ENCODE peak calls at places on chromosomes 11 and 22, in nine cellular contexts. I, A, T, X, Y, R, Q, O and C are unnamed samples.

GRCh38 chr11:39664023-39664422 is 1795.4 kb downstream of the LRRC4C start:
- DNase-seq in Y (no peak), A (no peak), T (no peak), I (no peak), O (no peak), R (no peak), X (no peak), Q (no peak), C (peak)

GRCh38 chr11:82494988-82495432 is 238.7 kb downstream of the FAM181B start:
- DNase-seq in A (no peak), Y (peak), O (no peak), I (no peak), R (no peak), X (peak), T (peak), Q (no peak), C (peak)

GRCh38 chr11:10329935-10330334 is 25.1 kb downstream of the ADM start:
- DNase-seq in X (no peak), Y (peak), A (no peak), R (no peak), O (no peak), I (no peak), Q (peak), T (no peak), C (no peak)

GRCh38 chr11:70552441-70553150 is 154.3 kb downstream of the CTTN start:
- DNase-seq in I (no peak), O (no peak), A (no peak), Q (no peak), T (no peak), Y (no peak), R (no peak), X (no peak), C (no peak)

GRCh38 chr11:9957072-9957471 is 293.2 kb downstream of the SWAP70 start:
- DNase-seq in A (no peak), X (no peak), I (no peak), Q (no peak), R (no peak), O (no peak), Y (no peak), T (no peak), C (no peak)

GRCh38 chr11:37502202-37502601 is 904.2 kb upstream of the RAG2 start:
- DNase-seq in R (no peak), A (no peak), O (no peak), T (no peak), X (no peak), Y (no peak), Q (no peak), I (no peak), C (no peak)

GRCh38 chr22:28570697-28571373 is 108.8 kb downstream of the TTC28 start:
- DNase-seq in T (no peak), A (no peak), Y (no peak), X (no peak), Q (no peak), O (no peak), I (no peak), R (no peak), C (no peak)

GRCh38 chr22:21082248-21082647 is 36.5 kb downstream of the LRRC74B start:
- DNase-seq in Q (no peak), X (no peak), T (no peak), O (no peak), R (no peak), I (no peak), A (no peak), Y (no peak), C (no peak)

GRCh38 chr22:17260291-17260690 is 41.1 kb upstream of the ADA2 start:
- DNase-seq in Q (no peak), R (no peak), A (no peak), I (no peak), T (no peak), X (no peak), Y (peak), O (no peak), C (no peak)

GRCh38 chr11:12319734-12320387 is 57.5 kb upstream of the PARVA start:
- DNase-seq in T (no peak), R (no peak), A (peak), Q (no peak), Y (no peak), X (no peak), O (no peak), I (no peak), C (no peak)

GRCh38 chr11:100759106-100759505 is 72.0 kb downstream of the ARHGAP42 start:
- DNase-seq in T (no peak), A (no peak), Q (no peak), I (peak), O (no peak), Y (no peak), X (no peak), R (no peak), C (peak)

GRCh38 chr11:127651888-127652221 is 651.3 kb upstream of the KIRREL3 start:
- DNase-seq in A (no peak), Y (no peak), O (no peak), I (no peak), T (no peak), X (no peak), R (no peak), Q (no peak), C (no peak)

GRCh38 chr11:14852571-14853177 is 39.4 kb downstream of the CYP2R1 start:
- DNase-seq in R (no peak), I (no peak), O (no peak), T (no peak), X (no peak), A (no peak), Y (no peak), Q (no peak), C (peak)

GRCh38 chr11:12889243-12889642 is 119.9 kb upstream of the RASSF10 start:
- DNase-seq in I (no peak), A (no peak), T (no peak), R (no peak), Y (peak), X (no peak), Q (peak), O (no peak), C (no peak)